ENCODE peak calls at places on chromosomes 13 and 19, in five cellular contexts. I is H1, Q is GM12891, G is K562, B is GM12878. E is an unnamed sample.
A peak's percentile ranks its signal among the peaks of the same experiment; 100 is the strongest.

GRCh38 chr19:13478576-13478975 is 27.7 kb downstream of the CACNA1A start:
- DNase-seq in G (no peak), Q (no peak), B (no peak), I (no peak), E (no peak)

GRCh38 chr13:100604909-100605308 is 16.3 kb upstream of the GGACT start:
- DNase-seq in I (no peak), B (no peak), G (no peak), Q (no peak), E (no peak)

GRCh38 chr19:16335226-16335625 is 10.6 kb downstream of the KLF2 start:
- DNase-seq in Q (no peak), G (no peak), I (no peak), B (no peak), E (no peak)

GRCh38 chr13:43785681-43786471 is 896 bp downstream of the ENOX1 start:
- DNase-seq in G (no peak), I (no peak), B (no peak), Q (peak; percentile 39), E (peak; percentile 30)

GRCh38 chr19:48926909-48927308 is 6.6 kb upstream of the DHDH start:
- DNase-seq in G (peak; percentile 62), I (no peak), Q (no peak), B (no peak), E (no peak)

GRCh38 chr19:48558018-48558684 is 6.2 kb downstream of the SULT2B1 start:
- DNase-seq in Q (no peak), B (no peak), G (peak; percentile 49), I (no peak), E (no peak)

GRCh38 chr19:3914199-3914598 is 18.7 kb upstream of the NMRK2 start:
- DNase-seq in B (no peak), I (no peak), G (peak; percentile 30), Q (no peak), E (no peak)

GRCh38 chr13:111944171-111944583 is 122.8 kb upstream of the SOX1 start:
- DNase-seq in Q (no peak), G (no peak), I (no peak), B (no peak), E (no peak)

GRCh38 chr13:34265016-34265692 is 447.2 kb downstream of the RFC3 start:
- DNase-seq in I (no peak), B (no peak), Q (no peak), G (no peak), E (no peak)

GRCh38 chr13:106595623-106596022 is 27.7 kb upstream of the ARGLU1 start:
- DNase-seq in Q (no peak), I (no peak), B (no peak), G (no peak), E (no peak)
- TF ChIP-seq POLR2AphosphoS5 in Q (no peak), I (no peak), B (no peak), G (no peak), E (no peak)

GRCh38 chr13:22018297-22019210 is 347.7 kb downstream of the FGF9 start:
- DNase-seq in I (no peak), B (no peak), G (no peak), Q (no peak), E (no peak)

GRCh38 chr13:22017226-22017625 is 346.4 kb downstream of the FGF9 start:
- DNase-seq in G (no peak), B (peak; percentile 13), I (no peak), Q (no peak), E (no peak)

GRCh38 chr13:22012676-22013075 is 341.8 kb downstream of the FGF9 start:
- DNase-seq in G (no peak), I (no peak), Q (no peak), B (no peak), E (no peak)

GRCh38 chr13:22009937-22010336 is 339.1 kb downstream of the FGF9 start:
- DNase-seq in B (no peak), I (no peak), G (no peak), Q (no peak), E (no peak)

DNA sequence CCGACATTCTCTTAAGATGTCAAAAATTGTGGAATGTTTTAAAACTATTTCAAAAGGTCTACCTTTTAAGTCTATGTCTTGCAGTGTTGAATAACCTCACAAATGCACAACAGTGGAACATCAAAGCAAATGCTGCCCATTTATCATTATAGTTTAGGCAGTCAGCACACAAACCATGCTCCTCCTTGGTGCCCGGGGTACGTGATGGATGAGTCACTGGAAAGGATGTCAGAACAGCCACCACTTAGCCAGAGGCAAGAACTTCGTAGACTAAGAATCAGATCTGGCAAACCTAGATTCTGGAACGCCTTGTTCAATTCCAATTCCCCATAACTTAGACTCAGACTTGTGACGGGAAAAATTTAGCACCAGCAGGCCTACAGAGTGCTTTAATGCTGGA is 343.6 kb downstream of the FGF9 start:
- DNase-seq in Q (no peak), B (no peak), I (no peak), G (no peak), E (no peak)
- TF ChIP-seq TAF1 in Q (no peak), B (no peak), I (no peak), G (no peak), E (no peak)

GRCh38 chr19:46945668-46946067 is 74.0 kb upstream of the NPAS1 start:
- DNase-seq in I (no peak), B (no peak), G (no peak), Q (no peak), E (no peak)

GRCh38 chr19:46944123-46944718 is 75.4 kb upstream of the NPAS1 start:
- DNase-seq in I (no peak), G (no peak), Q (no peak), B (no peak), E (no peak)

GRCh38 chr19:46944918-46945628 is 74.6 kb upstream of the NPAS1 start:
- DNase-seq in Q (no peak), G (no peak), B (no peak), I (no peak), E (no peak)

GRCh38 chr19:46946090-46946489 is 73.5 kb upstream of the NPAS1 start:
- DNase-seq in B (no peak), G (no peak), I (no peak), Q (no peak), E (no peak)

GRCh38 chr19:46943150-46943946 is 76.3 kb upstream of the NPAS1 start:
- DNase-seq in Q (no peak), I (no peak), B (no peak), G (no peak), E (no peak)
- TF ChIP-seq POLR2A in Q (no peak), I (no peak), B (no peak), G (no peak), E (no peak)

DNA sequence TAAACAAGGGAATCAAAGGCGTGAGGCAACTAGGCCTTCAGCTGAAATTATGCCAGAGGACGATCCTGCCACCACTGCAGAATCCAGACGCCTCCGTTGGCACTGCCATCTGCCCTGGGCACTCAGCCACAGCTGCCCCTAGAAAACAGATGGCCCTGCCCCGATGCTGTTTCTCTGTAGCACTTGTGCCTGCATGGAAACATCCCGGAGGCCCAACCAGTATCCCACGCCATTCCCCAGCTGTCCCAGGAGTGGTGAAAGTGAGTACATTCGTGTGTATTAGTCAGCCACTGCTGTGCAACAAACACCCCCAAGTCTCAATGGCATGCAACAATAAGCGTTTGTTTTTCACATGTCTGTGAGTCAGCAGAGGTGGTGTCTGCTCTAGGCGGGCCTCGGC is 8.9 kb upstream of the CRTC1 start:
- DNase-seq in G (no peak), Q (no peak), I (no peak), B (no peak), E (no peak)
- TF ChIP-seq POLR2AphosphoS5 in G (no peak), Q (no peak), I (no peak), B (no peak), E (no peak)

DNA sequence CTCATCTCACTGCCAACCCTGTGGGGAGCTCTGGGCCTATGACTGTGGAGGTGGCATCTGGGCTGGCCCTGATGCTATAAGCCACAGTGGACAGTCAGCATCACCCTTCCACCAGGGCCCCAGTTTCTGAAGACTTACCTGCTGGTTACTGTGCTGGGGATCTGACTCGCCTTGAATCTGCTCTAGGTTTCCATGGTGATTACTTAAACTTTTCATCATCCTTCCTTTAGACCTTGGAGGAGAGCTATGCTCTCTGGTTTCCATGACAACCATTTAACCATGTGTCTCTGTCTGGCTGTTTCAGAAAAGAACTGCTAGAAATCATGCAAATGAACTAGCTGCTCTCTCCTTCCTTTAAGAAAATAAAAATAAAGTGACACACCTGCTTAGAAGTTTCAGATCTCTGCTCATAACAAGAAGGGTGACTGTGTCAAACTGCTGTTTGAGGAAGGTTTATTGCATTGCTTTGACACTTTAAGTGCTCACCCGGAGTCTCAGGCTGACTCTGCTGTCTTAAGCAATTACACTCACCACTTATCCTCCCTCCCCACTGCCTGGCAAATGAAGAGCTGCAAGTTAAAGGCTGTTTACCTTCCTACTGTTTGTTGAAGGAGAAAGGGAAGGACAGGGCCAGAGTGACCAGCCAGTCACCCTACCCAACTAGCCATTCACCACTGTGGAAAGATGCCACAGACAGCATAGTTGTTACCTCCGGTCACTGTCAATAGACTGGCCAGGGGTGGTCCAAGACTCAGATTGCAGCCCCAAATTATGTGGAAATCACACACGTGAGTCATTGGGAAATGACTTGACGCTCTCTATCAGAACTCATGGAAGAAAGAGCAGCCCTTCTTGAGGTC is 87.6 kb downstream of the HSPH1 start:
- DNase-seq in I (no peak), B (peak; percentile 89), G (no peak), Q (peak; percentile 49), E (peak; percentile 50)
- TF ChIP-seq TAF1 in I (no peak), B (no peak), G (no peak), Q (no peak), E (no peak)

GRCh38 chr13:22496803-22497508 is 683.8 kb upstream of the SGCG start:
- DNase-seq in B (no peak), Q (no peak), G (no peak), I (no peak), E (no peak)

GRCh38 chr13:22498006-22498405 is 682.8 kb upstream of the SGCG start:
- DNase-seq in G (no peak), Q (no peak), I (no peak), B (no peak), E (no peak)

GRCh38 chr13:22505489-22505888 is 675.3 kb upstream of the SGCG start:
- DNase-seq in G (no peak), I (no peak), Q (no peak), B (no peak), E (no peak)

GRCh38 chr13:22499919-22500318 is 680.9 kb upstream of the SGCG start:
- DNase-seq in Q (no peak), I (no peak), B (no peak), G (no peak), E (no peak)
- TF ChIP-seq POLR2A in Q (no peak), I (no peak), B (no peak), G (no peak), E (no peak)

DNA sequence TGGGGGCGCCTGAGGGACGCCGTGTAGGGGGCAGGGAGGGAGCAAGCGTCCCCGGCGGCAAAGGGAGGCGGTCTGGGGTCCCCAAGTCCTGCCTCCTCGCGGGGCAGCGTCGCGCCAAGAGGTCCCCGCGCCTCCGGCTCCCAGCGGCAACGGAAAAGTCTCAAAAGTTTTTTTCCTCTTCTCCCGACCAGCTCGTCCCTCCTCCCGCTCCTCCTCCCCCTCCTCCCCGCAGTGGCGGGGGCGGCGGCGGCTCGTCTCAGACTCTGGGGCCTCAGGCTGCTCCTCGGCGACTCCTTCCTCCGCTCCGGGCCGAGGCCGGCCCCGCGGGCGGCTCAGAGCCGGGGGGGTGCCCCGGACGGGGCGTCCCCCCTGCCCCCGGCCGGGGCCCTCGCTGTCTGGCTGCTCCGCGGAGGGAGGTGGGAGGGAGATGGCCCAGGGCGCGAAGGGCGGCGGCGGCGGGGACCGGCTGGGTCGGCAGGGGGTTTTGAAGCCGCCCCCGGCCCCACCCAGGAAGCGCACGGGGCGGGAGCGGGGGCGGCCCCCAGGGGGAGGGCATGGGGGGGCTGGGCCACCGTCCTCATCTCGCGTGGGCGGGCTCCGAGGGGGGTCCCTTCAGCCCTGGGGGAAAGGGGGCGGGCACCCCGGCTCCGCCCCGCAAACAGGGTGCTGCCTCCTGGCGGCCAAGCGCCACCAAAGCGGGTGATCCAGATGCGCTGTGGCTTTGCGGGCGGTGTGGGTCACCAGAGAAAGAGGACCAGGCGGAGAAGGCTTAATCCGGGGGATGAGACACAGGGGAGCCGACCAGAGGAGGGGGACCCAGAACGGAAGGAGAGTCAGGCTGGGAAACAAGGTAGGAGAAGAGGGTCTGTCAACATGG is at the start of gene TGFB1:
- DNase-seq in Q (peak; percentile 97), G (peak; percentile 99), B (peak; percentile 62), I (no peak), E (peak; percentile 98)
- TF ChIP-seq POLR2AphosphoS5 in Q (no peak), G (peak; percentile 75), B (peak; percentile 82), I (no peak), E (peak; percentile 49)